ENCODE peak calls at places on chromosome 3, in seven cellular contexts. E is left lung, F is Panc1, V is A549, X is endodermal cell, J is left ventricle myocardium inferior, O is tibial artery. L is an unnamed sample.

GRCh38 chr3:181719298-181719859 is 7.7 kb downstream of the SOX2 start:
- DNase-seq in E (no peak), F (no peak), V (no peak), X (no peak), J (no peak), O (no peak), L (no peak)

GRCh38 chr3:18237251-18238005 is 187.7 kb downstream of the SATB1 start:
- DNase-seq in E (no peak), F (no peak), V (no peak), X (no peak), J (no peak), O (no peak), L (no peak)

GRCh38 chr3:183375337-183375736 is 53.1 kb downstream of the MCF2L2 start:
- DNase-seq in E (no peak), F (no peak), V (no peak), X (no peak), J (no peak), O (no peak), L (no peak)

GRCh38 chr3:106957021-106957420 is 420.2 kb upstream of the CCDC54 start:
- DNase-seq in E (no peak), F (no peak), V (no peak), X (no peak), J (no peak), O (no peak), L (no peak)

GRCh38 chr3:15458212-15458780 is 30.9 kb downstream of the EAF1 start:
- DNase-seq in E (no peak), F (no peak), V (no peak), X (no peak), J (no peak), O (peak), L (no peak)

GRCh38 chr3:17639257-17639656 is 103.2 kb downstream of the TBC1D5 start:
- DNase-seq in E (no peak), F (no peak), V (peak), X (no peak), J (no peak), O (no peak), L (no peak)

GRCh38 chr3:15606434-15606891 is 4.9 kb downstream of the BTD start:
- DNase-seq in E (no peak), F (no peak), V (peak), X (no peak), J (no peak), O (no peak), L (no peak)

GRCh38 chr3:74532446-74532845 is 82.0 kb downstream of the CNTN3 start:
- DNase-seq in E (no peak), F (no peak), V (no peak), X (no peak), J (no peak), O (no peak), L (no peak)

GRCh38 chr3:147521646-147522045 is 112.5 kb downstream of the ZIC1 start:
- DNase-seq in E (no peak), F (no peak), V (no peak), X (no peak), J (no peak), O (no peak), L (no peak)

GRCh38 chr3:28860307-28860706 is 420.6 kb upstream of the RBMS3 start:
- DNase-seq in E (no peak), F (no peak), V (no peak), X (no peak), J (peak), O (peak), L (no peak)

GRCh38 chr3:187836848-187837770 is 91.8 kb upstream of the BCL6 start:
- DNase-seq in E (no peak), F (no peak), V (no peak), X (no peak), J (no peak), O (no peak), L (no peak)

GRCh38 chr3:187831125-187832051 is 86.1 kb upstream of the BCL6 start:
- DNase-seq in E (no peak), F (no peak), V (no peak), X (no peak), J (no peak), O (no peak), L (no peak)

GRCh38 chr3:187833375-187833774 is 88.1 kb upstream of the BCL6 start:
- DNase-seq in E (no peak), F (no peak), V (no peak), X (no peak), J (no peak), O (no peak), L (no peak)

GRCh38 chr3:187832202-187832601 is 86.9 kb upstream of the BCL6 start:
- DNase-seq in E (no peak), F (no peak), V (no peak), X (no peak), J (no peak), O (no peak), L (no peak)

DNA sequence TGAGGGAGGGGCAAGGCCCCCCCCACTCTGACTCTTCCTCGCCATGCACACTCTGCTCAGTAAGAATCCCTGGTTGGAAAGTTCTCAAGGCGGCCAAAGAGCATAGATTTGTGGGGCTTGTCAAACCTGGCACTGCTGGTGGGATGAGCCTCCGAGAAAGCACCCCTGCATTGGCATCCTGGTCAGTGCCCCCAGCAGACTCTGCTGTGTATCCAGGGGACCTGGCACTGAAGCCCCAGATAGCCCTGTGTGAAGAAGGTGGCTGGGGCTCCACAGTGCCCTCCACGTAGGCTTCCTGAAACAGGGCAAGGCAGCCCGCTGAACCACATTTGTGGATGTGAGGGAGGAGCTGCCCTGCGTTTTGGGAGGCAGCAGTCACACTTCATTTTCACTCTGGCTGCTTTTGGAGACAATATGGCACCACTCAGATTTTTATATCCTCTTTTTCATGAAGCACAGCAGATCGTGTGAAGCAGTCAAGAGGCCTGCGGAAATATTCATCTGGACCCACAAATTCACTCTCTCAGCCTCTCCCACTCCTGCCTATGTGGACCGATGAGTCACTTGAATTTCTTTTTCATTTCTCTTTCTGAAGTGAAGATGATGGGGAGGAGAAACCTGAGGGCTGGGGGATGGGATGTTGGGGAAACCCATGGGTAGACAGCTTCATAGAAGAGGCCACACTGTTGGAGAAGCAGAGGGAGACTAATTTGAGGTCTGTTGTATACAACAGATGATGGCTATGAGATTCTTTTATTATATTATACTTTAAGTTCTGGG is 88.7 kb upstream of the BCL6 start:
- DNase-seq in E (no peak), F (no peak), V (no peak), X (peak), J (no peak), O (no peak), L (no peak)
- H3K4me3 ChIP-seq in E (no peak), F (no peak), V (no peak), X (no peak), J (no peak), O (no peak), L (no peak)

GRCh38 chr3:43689766-43690399 is 855 bp upstream of the ABHD5 start:
- DNase-seq in E (no peak), F (no peak), V (no peak), X (no peak), J (no peak), O (no peak), L (no peak)

GRCh38 chr3:43692085-43692484 is 1.3 kb downstream of the ABHD5 start:
- DNase-seq in E (no peak), F (no peak), V (peak), X (no peak), J (no peak), O (no peak), L (no peak)

GRCh38 chr3:43691120-43692002 is 623 bp downstream of the ABHD5 start:
- DNase-seq in E (peak), F (no peak), V (peak), X (peak), J (peak), O (peak), L (peak)

GRCh38 chr3:43689166-43689565 is 1.6 kb upstream of the ABHD5 start:
- DNase-seq in E (no peak), F (no peak), V (no peak), X (no peak), J (no peak), O (no peak), L (no peak)

GRCh38 chr3:43690400-43691119 is at the start of gene ABHD5:
- DNase-seq in E (peak), F (peak), V (peak), X (peak), J (peak), O (peak), L (peak)
- TF ChIP-seq CTCF in E (no peak), F (peak), V (peak), X (peak), J (peak), O (peak), L (no peak)

GRCh38 chr3:70856414-70857162 is 544.1 kb upstream of the MDFIC2 start:
- DNase-seq in E (no peak), F (no peak), V (peak), X (no peak), J (no peak), O (no peak), L (no peak)

GRCh38 chr3:70853161-70853560 is 540.7 kb upstream of the MDFIC2 start:
- DNase-seq in E (no peak), F (no peak), V (no peak), X (no peak), J (no peak), O (no peak), L (no peak)

GRCh38 chr3:70854108-70854507 is 541.7 kb upstream of the MDFIC2 start:
- DNase-seq in E (no peak), F (no peak), V (no peak), X (no peak), J (no peak), O (no peak), L (no peak)

GRCh38 chr3:70857926-70858325 is 545.5 kb upstream of the MDFIC2 start:
- DNase-seq in E (no peak), F (no peak), V (no peak), X (no peak), J (no peak), O (no peak), L (no peak)

DNA sequence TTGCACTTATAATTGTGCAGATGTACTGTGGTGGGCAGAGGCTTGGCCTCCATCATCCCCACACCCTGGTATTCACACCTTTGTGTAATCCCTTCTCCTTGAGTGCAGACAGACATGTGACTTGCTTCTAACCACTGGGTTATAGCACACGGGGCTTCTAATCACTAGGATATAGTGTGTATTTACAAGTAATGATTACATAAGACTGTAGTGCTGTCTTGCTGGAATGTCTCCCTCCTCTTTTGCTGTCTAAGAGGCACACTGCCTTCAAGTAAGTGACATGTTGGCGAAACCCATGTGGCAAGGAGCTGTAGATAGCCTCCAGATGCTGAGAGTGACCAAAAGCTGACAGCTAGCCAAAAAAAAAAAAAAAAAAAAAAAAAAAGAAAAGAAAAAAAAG is 542.7 kb upstream of the MDFIC2 start:
- DNase-seq in E (no peak), F (no peak), V (no peak), X (no peak), J (no peak), O (no peak), L (no peak)
- H3K27ac ChIP-seq in E (no peak), F (no peak), V (no peak), X (no peak), J (no peak), O (peak), L (no peak)

GRCh38 chr3:186544281-186544680 is at the start of gene CRYGS:
- DNase-seq in E (no peak), F (no peak), V (no peak), X (no peak), J (no peak), O (no peak), L (no peak)

GRCh38 chr3:186536883-186537553 is 7.2 kb downstream of the CRYGS start:
- DNase-seq in E (no peak), F (no peak), V (no peak), X (no peak), J (no peak), O (no peak), L (no peak)

GRCh38 chr3:186538779-186539178 is 5.4 kb downstream of the CRYGS start:
- DNase-seq in E (no peak), F (no peak), V (no peak), X (no peak), J (no peak), O (no peak), L (no peak)

DNA sequence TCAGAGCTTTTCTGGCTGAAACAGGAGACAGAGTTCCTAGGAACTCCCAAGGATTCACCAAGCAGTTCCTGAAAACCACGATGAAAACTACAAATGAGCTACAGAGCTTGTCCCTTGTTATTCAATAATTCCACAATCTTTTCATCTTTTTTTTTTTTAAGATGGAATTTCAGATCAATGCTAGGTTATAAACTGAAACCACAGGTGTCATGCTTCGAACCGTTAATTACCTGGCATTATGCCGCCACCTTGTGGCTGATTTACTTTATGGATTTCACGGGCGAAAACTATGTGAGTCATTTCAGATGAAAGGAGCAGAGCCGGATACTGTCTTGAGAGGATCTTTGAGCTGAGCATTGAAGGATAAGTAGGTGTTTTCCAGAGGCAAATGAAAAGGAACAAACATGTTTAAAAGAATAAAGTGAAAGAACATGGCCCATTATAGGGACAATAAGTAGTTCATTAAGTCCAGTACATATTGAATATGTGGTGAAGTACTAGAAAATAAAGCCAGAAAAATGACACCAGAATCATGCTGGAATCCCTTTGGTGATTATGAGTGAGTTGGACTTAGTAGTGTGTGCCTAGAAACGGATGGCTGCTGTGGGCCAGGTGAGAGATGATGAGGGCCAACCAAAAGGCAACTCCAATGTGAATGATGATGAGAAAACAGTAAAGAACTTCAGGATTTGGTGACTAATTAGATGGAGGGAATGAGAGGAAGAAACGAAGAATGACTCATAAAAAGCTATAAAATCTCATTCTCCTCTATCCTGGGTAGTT is 3.5 kb downstream of the CRYGS start:
- DNase-seq in E (peak), F (peak), V (peak), X (peak), J (peak), O (peak), L (no peak)
- H3K4me3 ChIP-seq in E (no peak), F (no peak), V (no peak), X (no peak), J (peak), O (peak), L (peak)

GRCh38 chr3:13528217-13528801 is 20.6 kb upstream of the FBLN2 start:
- DNase-seq in E (no peak), F (no peak), V (peak), X (peak), J (peak), O (no peak), L (no peak)
- TF ChIP-seq CTCF in E (no peak), F (no peak), V (no peak), X (peak), J (peak), O (no peak), L (no peak)

DNA sequence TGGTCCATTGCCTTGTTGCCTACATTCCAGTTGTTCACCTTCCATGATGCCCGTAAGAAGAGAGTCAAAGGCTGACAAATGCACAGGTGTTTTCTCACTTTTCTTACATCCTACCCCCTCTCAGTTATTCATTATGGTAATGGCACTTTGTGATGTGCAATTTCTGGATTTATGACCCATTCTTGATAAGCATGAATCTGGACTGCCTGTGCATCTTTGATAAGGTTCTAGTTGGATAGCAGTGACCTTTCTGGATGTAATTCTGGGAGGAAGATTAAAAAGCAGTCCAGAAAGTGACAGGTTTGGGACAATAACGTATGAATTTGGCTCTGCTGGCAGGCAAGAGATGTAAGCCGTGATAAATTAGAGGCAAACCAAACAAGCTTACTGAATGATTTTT is 101.5 kb downstream of the ROBO2 start:
- DNase-seq in E (no peak), F (no peak), V (no peak), X (no peak), J (no peak), O (no peak), L (no peak)
- H3K27ac ChIP-seq in E (no peak), F (no peak), V (no peak), X (no peak), J (no peak), O (no peak), L (no peak)

DNA sequence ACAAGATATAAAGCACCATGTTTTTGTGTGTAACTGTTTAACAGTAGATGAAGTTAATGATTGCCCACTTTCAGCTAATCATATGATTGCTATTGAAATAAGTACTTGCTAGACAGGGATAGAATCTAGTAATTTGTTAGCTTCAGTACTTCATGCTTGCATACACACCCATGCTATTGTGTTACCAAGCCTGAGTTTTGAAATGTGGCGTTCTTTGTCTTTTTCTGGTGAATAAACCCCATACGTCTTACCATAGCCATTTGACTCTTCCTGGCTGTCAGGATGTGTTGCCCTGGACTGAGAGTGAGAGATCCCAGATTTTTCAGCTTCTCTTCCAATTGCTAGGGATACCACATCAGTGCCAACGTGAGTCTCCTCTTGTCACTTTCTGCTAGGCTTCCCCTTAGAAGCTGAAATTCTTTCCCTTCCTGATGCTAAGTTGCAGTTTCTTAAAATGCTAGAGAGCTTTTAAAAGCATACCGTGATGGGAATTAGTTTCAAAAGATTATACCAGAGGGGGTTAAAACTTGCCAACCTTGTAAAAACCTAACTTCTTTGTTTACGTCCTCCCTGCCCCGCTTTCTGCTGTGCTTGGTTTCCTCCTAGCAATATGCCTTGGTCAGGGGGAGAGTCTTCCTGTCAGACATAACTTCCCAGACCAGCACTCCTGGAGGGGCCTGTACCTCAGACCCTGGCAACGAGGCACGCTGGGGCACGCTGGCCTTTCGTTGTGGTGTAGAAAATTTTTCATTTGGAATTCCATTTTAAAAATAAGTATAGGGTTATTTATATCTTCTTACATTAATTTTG is 62.9 kb upstream of the ULK4 start:
- DNase-seq in E (no peak), F (no peak), V (no peak), X (peak), J (no peak), O (no peak), L (no peak)
- H3K4me3 ChIP-seq in E (no peak), F (no peak), V (peak), X (peak), J (peak), O (no peak), L (peak)

GRCh38 chr3:169813757-169814517 is 1.2 kb upstream of the LRRC34 start:
- DNase-seq in E (peak), F (no peak), V (peak), X (peak), J (no peak), O (no peak), L (no peak)
- TF ChIP-seq CTCF in E (no peak), F (peak), V (peak), X (peak), J (peak), O (no peak), L (no peak)

GRCh38 chr3:107956991-107957467 is 133.8 kb downstream of the CD47 start:
- DNase-seq in E (peak), F (no peak), V (no peak), X (no peak), J (peak), O (peak), L (peak)
- H3K27ac ChIP-seq in E (peak), F (no peak), V (no peak), X (no peak), J (peak), O (peak), L (peak)

L was measured in coronary artery.